ENCODE peak calls at places on chromosomes 7 and 10, in nine cellular contexts. U is pancreas; T is right cardiac atrium; S is central memory CD8-positive, alpha-beta T cell; M is upper lobe of right lung; C is omental fat pad; X is T-cell; J is gastroesophageal sphincter; E is Right ventricle myocardium superior. Y is an unnamed sample.

GRCh38 chr7:57404967-57405421 is 45.0 kb upstream of the ZNF716 start:
- ATAC-seq in U (no peak), T (peak), S (no peak), M (peak), C (peak), X (no peak), J (no peak), E (peak), Y (no peak)

GRCh38 chr7:45216622-45217165 is 59.1 kb downstream of the RAMP3 start:
- ATAC-seq in U (no peak), T (no peak), S (no peak), M (no peak), C (no peak), X (no peak), J (no peak), E (no peak), Y (no peak)

GRCh38 chr7:152152267-152152666 is 126.8 kb downstream of the GALNT11 start:
- ATAC-seq in U (no peak), T (no peak), S (no peak), M (no peak), C (no peak), X (no peak), J (no peak), E (peak), Y (no peak)

GRCh38 chr10:36115364-36115763 is 473.3 kb upstream of the FZD8 start:
- ATAC-seq in U (no peak), T (no peak), S (no peak), M (no peak), C (no peak), X (no peak), J (no peak), E (no peak), Y (no peak)

GRCh38 chr10:13660545-13660920 is 73.8 kb downstream of the PRPF18 start:
- ATAC-seq in U (no peak), T (peak), S (no peak), M (no peak), C (no peak), X (no peak), J (no peak), E (peak), Y (no peak)

GRCh38 chr10:101573885-101574284 is 14.2 kb downstream of the POLL start:
- ATAC-seq in U (no peak), T (no peak), S (no peak), M (no peak), C (no peak), X (no peak), J (no peak), E (no peak), Y (no peak)

GRCh38 chr10:85611746-85612377 is 754.7 kb downstream of the GRID1 start:
- ATAC-seq in U (no peak), T (no peak), S (no peak), M (no peak), C (no peak), X (peak), J (no peak), E (no peak), Y (peak)

GRCh38 chr7:39683216-39683845 is 60.0 kb downstream of the RALA start:
- ATAC-seq in U (no peak), T (peak), S (no peak), M (no peak), C (peak), X (no peak), J (peak), E (peak), Y (no peak)

GRCh38 chr10:3950676-3951275 is 165.8 kb upstream of the KLF6 start:
- ATAC-seq in U (no peak), T (no peak), S (peak), M (no peak), C (no peak), X (peak), J (no peak), E (no peak), Y (no peak)

GRCh38 chr10:74743401-74743800 is 83.0 kb upstream of the KAT6B start:
- ATAC-seq in U (no peak), T (no peak), S (no peak), M (no peak), C (no peak), X (no peak), J (no peak), E (no peak), Y (no peak)

GRCh38 chr7:12686894-12687212 is 580 bp upstream of the ARL4A start:
- ATAC-seq in U (no peak), T (no peak), S (no peak), M (no peak), C (no peak), X (no peak), J (no peak), E (no peak), Y (peak)

GRCh38 chr7:155269766-155270585 is 27.7 kb upstream of the INSIG1 start:
- ATAC-seq in U (no peak), T (no peak), S (no peak), M (no peak), C (no peak), X (no peak), J (no peak), E (no peak), Y (no peak)

GRCh38 chr7:135001390-135002165 is 15.3 kb downstream of the AGBL3 start:
- ATAC-seq in U (no peak), T (no peak), S (no peak), M (no peak), C (no peak), X (no peak), J (no peak), E (no peak), Y (no peak)

GRCh38 chr7:150927954-150928340 is 50.2 kb downstream of the KCNH2 start:
- ATAC-seq in U (no peak), T (no peak), S (no peak), M (no peak), C (no peak), X (no peak), J (no peak), E (no peak), Y (no peak)

GRCh38 chr10:35554461-35555056 is 50.6 kb upstream of the GJD4 start:
- ATAC-seq in U (no peak), T (no peak), S (no peak), M (no peak), C (no peak), X (no peak), J (no peak), E (no peak), Y (no peak)

GRCh38 chr10:7810443-7810842 is 7.9 kb upstream of the TAF3 start:
- ATAC-seq in U (no peak), T (no peak), S (no peak), M (no peak), C (no peak), X (no peak), J (no peak), E (no peak), Y (no peak)

GRCh38 chr10:95451150-95451549 is 110.0 kb downstream of the SORBS1 start:
- ATAC-seq in U (no peak), T (no peak), S (no peak), M (no peak), C (no peak), X (no peak), J (peak), E (peak), Y (no peak)

GRCh38 chr7:99122762-99123161 is 21.1 kb downstream of the SMURF1 start:
- ATAC-seq in U (no peak), T (no peak), S (no peak), M (no peak), C (no peak), X (no peak), J (no peak), E (no peak), Y (no peak)

GRCh38 chr7:92798517-92799249 is 37.7 kb downstream of the CDK6 start:
- ATAC-seq in U (peak), T (no peak), S (no peak), M (no peak), C (no peak), X (no peak), J (no peak), E (no peak), Y (no peak)

GRCh38 chr7:1931248-1931950 is 261.3 kb downstream of the ELFN1 start:
- ATAC-seq in U (no peak), T (no peak), S (no peak), M (no peak), C (no peak), X (no peak), J (no peak), E (no peak), Y (no peak)

GRCh38 chr10:6722616-6723004 is 142.5 kb upstream of the PRKCQ start:
- ATAC-seq in U (no peak), T (no peak), S (no peak), M (no peak), C (peak), X (no peak), J (no peak), E (no peak), Y (no peak)

Y was measured in activated CD4-positive, CD25-positive, alpha-beta regulatory T cell treated with anti-CD3 and anti-CD28 coated beads, Interleukin-2, amount 50 U/mL, for 24 hours.